ENCODE peak calls at places on chromosomes 13 and 19, in ten cellular contexts. L is brain microvascular endothelial cell, F is suprapubic skin, A is pancreas, N is heart left ventricle, M is body of pancreas, U is fibroblast of lung, Y is left lung, P is ascending aorta, E is breast epithelium. V is an unnamed sample. For H3K36me3, the result is how much of the 10 kb centered on the place peaks cover.

GRCh38 chr19:4206818-4207484 is 22.4 kb upstream of the EBI3 start:
- DNase-seq in A (no peak), L (no peak), E (no peak), M (no peak), F (no peak), P (no peak), N (no peak), U (peak), Y (no peak), V (no peak)

GRCh38 chr13:79306650-79307049 is 99.4 kb downstream of the RBM26 start:
- DNase-seq in Y (no peak), U (no peak), P (no peak), A (no peak), M (no peak), L (no peak), E (no peak), N (no peak), F (no peak), V (no peak)

GRCh38 chr19:17232258-17232657 is 6.2 kb downstream of the OCEL1 start:
- DNase-seq in P (no peak), Y (no peak), L (no peak), F (no peak), A (no peak), N (peak), M (no peak), E (no peak), U (no peak), V (no peak)

GRCh38 chr19:16589917-16590316 is 17.7 kb upstream of the SLC35E1 start:
- DNase-seq in F (no peak), L (no peak), N (no peak), A (no peak), P (no peak), Y (peak), M (no peak), E (no peak), U (no peak), V (no peak)

GRCh38 chr19:33661336-33661735 is 39.6 kb downstream of the CHST8 start:
- DNase-seq in A (no peak), F (no peak), E (no peak), L (no peak), U (no peak), M (no peak), P (peak), Y (no peak), N (no peak), V (no peak)

GRCh38 chr13:34654203-34654602 is 287.9 kb upstream of the NBEA start:
- DNase-seq in M (no peak), L (no peak), E (no peak), A (no peak), U (no peak), Y (no peak), N (no peak), P (no peak), F (no peak), V (no peak)

GRCh38 chr19:41570179-41570578 is 5.8 kb upstream of the CEACAM21 start:
- DNase-seq in P (no peak), U (no peak), A (no peak), F (no peak), M (no peak), L (no peak), Y (no peak), E (no peak), N (no peak), V (no peak)

GRCh38 chr19:57248646-57249045 is 8.2 kb downstream of the ZNF805 start:
- DNase-seq in U (no peak), M (no peak), Y (no peak), F (no peak), N (no peak), L (no peak), E (no peak), P (no peak), A (no peak), V (no peak)

GRCh38 chr13:78636493-78636892 is 22.5 kb downstream of the OBI1 start:
- DNase-seq in M (no peak), Y (no peak), F (no peak), A (no peak), U (no peak), E (no peak), N (no peak), L (no peak), P (no peak), V (no peak)

GRCh38 chr19:3186377-3186688 is 603 bp downstream of the NCLN start:
- DNase-seq in F (no peak), P (no peak), L (no peak), A (peak), M (no peak), U (no peak), E (no peak), Y (peak), N (no peak), V (no peak)

GRCh38 chr19:3186891-3187661 is 1.3 kb downstream of the NCLN start:
- DNase-seq in Y (peak), A (peak), M (no peak), F (no peak), N (no peak), U (no peak), P (no peak), E (no peak), L (no peak), V (no peak)

GRCh38 chr19:3184847-3185481 is 766 bp upstream of the NCLN start:
- DNase-seq in M (peak), Y (peak), A (no peak), U (no peak), P (no peak), N (peak), E (peak), L (peak), F (no peak), V (peak)

GRCh38 chr19:3185482-3186376 is at the start of gene NCLN:
- DNase-seq in L (peak), A (peak), F (peak), N (peak), P (peak), M (peak), E (peak), Y (peak), U (peak), V (peak)

GRCh38 chr19:3183721-3184641 is 1.7 kb upstream of the NCLN start:
- DNase-seq in Y (peak), P (no peak), F (no peak), A (no peak), N (no peak), M (no peak), E (no peak), L (no peak), U (no peak), V (no peak)
- H3K4me3 ChIP-seq in Y (no peak), P (no peak), F (no peak), A (no peak), N (no peak), M (no peak), E (no peak), L (no peak), U (no peak), V (no peak)

GRCh38 chr13:102325321-102325720 is 76.5 kb downstream of the FGF14 start:
- DNase-seq in L (no peak), Y (no peak), A (no peak), E (no peak), F (no peak), N (no peak), M (no peak), P (no peak), U (no peak), V (no peak)

GRCh38 chr13:102328909-102329308 is 72.9 kb downstream of the FGF14 start:
- DNase-seq in F (no peak), A (no peak), E (no peak), U (peak), N (no peak), Y (no peak), P (no peak), L (no peak), M (no peak), V (no peak)

GRCh38 chr13:102327119-102327617 is 74.7 kb downstream of the FGF14 start:
- DNase-seq in E (no peak), N (no peak), Y (no peak), F (no peak), U (peak), P (no peak), L (no peak), M (no peak), A (no peak), V (no peak)

GRCh38 chr13:102323505-102323904 is 78.3 kb downstream of the FGF14 start:
- DNase-seq in U (no peak), A (no peak), E (no peak), M (no peak), L (no peak), F (no peak), Y (no peak), P (no peak), N (no peak), V (no peak)

DNA sequence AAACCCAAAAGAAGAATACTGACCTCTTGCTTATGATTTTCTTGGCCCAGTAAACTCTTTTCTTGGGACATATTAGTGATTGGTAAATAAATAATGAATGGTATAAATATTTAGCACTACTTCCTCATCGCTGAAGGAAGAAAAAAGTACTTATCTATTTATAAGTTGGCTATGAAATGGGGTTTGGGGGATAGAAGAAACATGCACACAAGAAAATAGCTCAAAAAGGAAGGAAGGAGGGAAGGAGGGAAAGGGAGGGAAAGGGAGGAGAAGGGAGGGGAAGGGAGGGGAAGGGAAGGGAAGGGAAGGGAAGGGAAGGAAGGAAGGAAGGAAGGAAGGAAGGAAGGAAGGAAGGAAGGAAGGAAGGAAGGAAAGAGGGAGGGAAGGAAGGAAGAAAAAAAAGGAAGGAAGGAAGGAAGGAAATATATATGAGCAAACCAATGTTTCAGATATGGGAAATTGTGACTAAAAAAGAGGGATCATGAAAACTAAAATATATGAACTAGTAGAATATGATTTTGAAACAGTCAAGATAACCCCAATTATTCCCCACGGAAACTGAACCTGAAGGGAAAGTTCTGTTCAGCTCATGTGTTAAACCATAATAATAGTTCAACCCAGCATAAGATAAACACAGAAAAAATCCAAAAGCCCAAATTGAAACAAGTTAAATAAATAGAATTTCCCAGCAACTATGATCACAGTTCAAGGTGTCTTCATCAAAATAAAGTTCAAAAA is 75.3 kb downstream of the FGF14 start:
- DNase-seq in F (no peak), A (no peak), U (no peak), M (no peak), P (no peak), L (no peak), N (no peak), Y (no peak), E (no peak), V (no peak)
- TF ChIP-seq CTCF in F (no peak), A (no peak), U (no peak), M (no peak), P (no peak), L (no peak), N (no peak), Y (no peak), E (no peak), V (no peak)

DNA sequence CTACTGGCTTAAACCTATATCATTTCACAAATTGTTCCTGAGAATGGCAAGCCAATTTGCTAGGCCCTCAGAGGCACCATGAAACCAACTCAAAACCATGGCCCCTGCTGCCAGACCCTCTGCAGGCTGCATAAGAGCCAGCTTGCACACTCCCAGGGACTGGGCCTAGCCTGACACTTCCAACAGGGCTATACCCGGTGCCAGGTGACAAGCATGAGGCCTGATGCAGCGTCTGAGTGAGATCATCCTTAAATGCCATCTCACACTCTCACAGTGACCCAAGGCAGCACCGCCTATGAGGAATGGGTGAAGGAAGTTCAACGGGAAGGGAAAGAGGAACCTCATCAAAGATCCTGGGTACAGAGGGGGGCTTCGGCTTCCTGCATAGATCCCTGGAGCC is 65.6 kb downstream of the C13orf42 start:
- DNase-seq in A (no peak), L (no peak), N (no peak), E (no peak), Y (no peak), M (no peak), U (no peak), P (no peak), F (no peak), V (no peak)
- H3K36me3 ChIP-seq in A (under half), L (under half), N (under half), E (under half), Y (under half), M (under half), U (under half), P (under half), F (under half), V (under half)

GRCh38 chr13:112697756-112698655 is 8.2 kb downstream of the ATP11A start:
- DNase-seq in P (peak), A (no peak), Y (peak), M (no peak), E (no peak), F (no peak), N (no peak), U (no peak), L (no peak), V (no peak)
- H3K4me3 ChIP-seq in P (no peak), A (no peak), Y (no peak), M (no peak), E (no peak), F (no peak), N (no peak), U (no peak), L (no peak), V (no peak)

GRCh38 chr19:9945319-9945966 is 9.1 kb upstream of the OLFM2 start:
- DNase-seq in Y (no peak), P (peak), U (peak), F (peak), N (peak), L (peak), E (peak), A (peak), M (peak), V (peak)
- TF ChIP-seq CTCF in Y (no peak), P (no peak), U (peak), F (no peak), N (no peak), L (peak), E (no peak), A (no peak), M (no peak), V (no peak)

V was measured in kidney epithelial cell.